ENCODE peak calls at places on chromosome 17, in eight cellular contexts. M is WERI-Rb-1; R is astrocyte of the cerebellum; L is RWPE2; K is A673; U is CD8-positive, alpha-beta T cell; H is Karpas-422; I is IMR-90. N is an unnamed sample.

GRCh38 chr17:50518265-50519023 is 10.2 kb downstream of the MYCBPAP start:
- DNase-seq in H (no peak), M (no peak), K (no peak), U (no peak), R (no peak), I (no peak), L (no peak), N (no peak)

GRCh38 chr17:74461646-74462045 is 4.8 kb upstream of the CD300A start:
- DNase-seq in R (no peak), L (no peak), H (no peak), M (no peak), I (no peak), K (no peak), U (no peak), N (no peak)

GRCh38 chr17:31629696-31630470 is 229.2 kb downstream of the COPRS start:
- DNase-seq in M (no peak), L (no peak), H (no peak), I (peak), U (no peak), R (peak), K (no peak), N (no peak)

GRCh38 chr17:8608001-8608400 is 22.5 kb downstream of the MYH10 start:
- DNase-seq in M (no peak), U (no peak), L (no peak), R (no peak), H (no peak), I (no peak), K (no peak), N (no peak)

GRCh38 chr17:2172447-2172938 is 117.6 kb downstream of the HIC1 start:
- DNase-seq in U (no peak), H (no peak), L (no peak), M (no peak), R (peak), I (peak), K (no peak), N (no peak)

GRCh38 chr17:27817731-27818130 is 17.4 kb upstream of the NOS2 start:
- DNase-seq in I (peak), L (no peak), U (no peak), R (no peak), K (no peak), M (no peak), H (no peak), N (no peak)

GRCh38 chr17:50691550-50692447 is 15.9 kb downstream of the ANKRD40 start:
- DNase-seq in U (no peak), M (no peak), H (no peak), L (no peak), K (no peak), R (no peak), I (no peak), N (peak)

GRCh38 chr17:219696-220095 is 38.2 kb upstream of the DOC2B start:
- DNase-seq in K (no peak), H (no peak), M (peak), U (no peak), I (no peak), L (peak), R (no peak), N (peak)

GRCh38 chr17:43814714-43815113 is 18.2 kb downstream of the MPP3 start:
- DNase-seq in U (no peak), L (no peak), M (no peak), I (peak), K (no peak), R (peak), H (no peak), N (no peak)

GRCh38 chr17:705863-706262 is 8.8 kb downstream of the VPS53 start:
- DNase-seq in R (no peak), L (no peak), H (no peak), K (no peak), I (no peak), U (no peak), M (no peak), N (no peak)

GRCh38 chr17:50620848-50621247 is 13.8 kb upstream of the ABCC3 start:
- DNase-seq in I (no peak), U (no peak), H (peak), M (peak), R (no peak), K (peak), L (no peak), N (no peak)

GRCh38 chr17:73249700-73250099 is 12.0 kb downstream of the CPSF4L start:
- DNase-seq in H (no peak), M (peak), U (no peak), K (no peak), I (no peak), L (no peak), R (no peak), N (no peak)

GRCh38 chr17:40317880-40318834 is 9.2 kb downstream of the RARA start:
- DNase-seq in U (peak), R (peak), L (peak), K (peak), H (peak), M (peak), I (peak), N (peak)

GRCh38 chr17:2362416-2362815 is 25.1 kb downstream of the SGSM2 start:
- DNase-seq in K (no peak), I (no peak), L (no peak), H (no peak), M (no peak), R (no peak), U (no peak), N (no peak)

GRCh38 chr17:33968350-33969044 is 286.6 kb upstream of the CCL2 start:
- DNase-seq in M (peak), U (peak), I (no peak), L (no peak), K (no peak), R (no peak), H (no peak), N (no peak)

GRCh38 chr17:83186751-83187421 is 107.5 kb downstream of the METRNL start:
- DNase-seq in L (peak), I (no peak), U (no peak), M (peak), K (no peak), R (no peak), H (no peak), N (no peak)

GRCh38 chr17:45339646-45340605 is 23.1 kb upstream of the MAP3K14 start:
- DNase-seq in K (no peak), L (no peak), H (no peak), R (no peak), U (no peak), M (no peak), I (no peak), N (peak)

GRCh38 chr17:49567871-49568694 is 7.6 kb upstream of the NXPH3 start:
- DNase-seq in M (peak), U (peak), H (peak), R (peak), I (peak), K (peak), L (peak), N (peak)

GRCh38 chr17:8145811-8146210 is 6.4 kb downstream of the PER1 start:
- DNase-seq in M (no peak), U (no peak), L (no peak), H (no peak), K (no peak), R (no peak), I (no peak), N (peak)

GRCh38 chr17:30413109-30413508 is 34.4 kb downstream of the CPD start:
- DNase-seq in H (no peak), R (no peak), L (no peak), K (no peak), U (no peak), M (no peak), I (peak), N (no peak)

GRCh38 chr17:67027031-67027628 is 17.2 kb upstream of the CACNG1 start:
- DNase-seq in U (no peak), L (no peak), K (no peak), H (no peak), R (no peak), I (peak), M (no peak), N (peak)

GRCh38 chr17:74454197-74455024 is 12.0 kb upstream of the CD300A start:
- DNase-seq in R (no peak), M (peak), U (peak), I (peak), H (no peak), K (peak), L (no peak), N (peak)

GRCh38 chr17:41959336-41960095 is 7.1 kb upstream of the CNP start:
- DNase-seq in R (peak), L (no peak), U (no peak), K (peak), H (peak), I (peak), M (peak), N (no peak)

GRCh38 chr17:5838661-5839300 is 231.4 kb upstream of the WSCD1 start:
- DNase-seq in U (no peak), M (peak), H (peak), K (no peak), L (no peak), R (no peak), I (no peak), N (no peak)

GRCh38 chr17:77881545-77881944 is 77.0 kb upstream of the TNRC6C start:
- DNase-seq in K (peak), R (peak), L (no peak), I (peak), H (peak), U (peak), M (no peak), N (peak)

GRCh38 chr17:76617838-76618237 is 25.7 kb downstream of the ST6GALNAC1 start:
- DNase-seq in M (no peak), I (no peak), K (no peak), R (no peak), L (no peak), U (no peak), H (no peak), N (no peak)

GRCh38 chr17:76625496-76625895 is 18.1 kb downstream of the ST6GALNAC1 start:
- DNase-seq in M (no peak), I (no peak), K (no peak), U (no peak), R (no peak), H (no peak), L (no peak), N (no peak)

GRCh38 chr17:76627510-76627909 is 16.0 kb downstream of the ST6GALNAC1 start:
- DNase-seq in R (no peak), K (no peak), L (no peak), I (no peak), H (no peak), U (no peak), M (no peak), N (no peak)

GRCh38 chr17:76626442-76626841 is 17.1 kb downstream of the ST6GALNAC1 start:
- DNase-seq in L (no peak), K (no peak), M (no peak), I (no peak), H (no peak), R (no peak), U (no peak), N (no peak)

GRCh38 chr17:76623271-76624146 is 20.0 kb downstream of the ST6GALNAC1 start:
- DNase-seq in R (peak), H (peak), L (no peak), I (peak), M (peak), U (peak), K (peak), N (peak)
- H3K4me3 ChIP-seq in R (no peak), H (no peak), L (no peak), I (no peak), M (no peak), U (no peak), K (peak), N (no peak)

DNA sequence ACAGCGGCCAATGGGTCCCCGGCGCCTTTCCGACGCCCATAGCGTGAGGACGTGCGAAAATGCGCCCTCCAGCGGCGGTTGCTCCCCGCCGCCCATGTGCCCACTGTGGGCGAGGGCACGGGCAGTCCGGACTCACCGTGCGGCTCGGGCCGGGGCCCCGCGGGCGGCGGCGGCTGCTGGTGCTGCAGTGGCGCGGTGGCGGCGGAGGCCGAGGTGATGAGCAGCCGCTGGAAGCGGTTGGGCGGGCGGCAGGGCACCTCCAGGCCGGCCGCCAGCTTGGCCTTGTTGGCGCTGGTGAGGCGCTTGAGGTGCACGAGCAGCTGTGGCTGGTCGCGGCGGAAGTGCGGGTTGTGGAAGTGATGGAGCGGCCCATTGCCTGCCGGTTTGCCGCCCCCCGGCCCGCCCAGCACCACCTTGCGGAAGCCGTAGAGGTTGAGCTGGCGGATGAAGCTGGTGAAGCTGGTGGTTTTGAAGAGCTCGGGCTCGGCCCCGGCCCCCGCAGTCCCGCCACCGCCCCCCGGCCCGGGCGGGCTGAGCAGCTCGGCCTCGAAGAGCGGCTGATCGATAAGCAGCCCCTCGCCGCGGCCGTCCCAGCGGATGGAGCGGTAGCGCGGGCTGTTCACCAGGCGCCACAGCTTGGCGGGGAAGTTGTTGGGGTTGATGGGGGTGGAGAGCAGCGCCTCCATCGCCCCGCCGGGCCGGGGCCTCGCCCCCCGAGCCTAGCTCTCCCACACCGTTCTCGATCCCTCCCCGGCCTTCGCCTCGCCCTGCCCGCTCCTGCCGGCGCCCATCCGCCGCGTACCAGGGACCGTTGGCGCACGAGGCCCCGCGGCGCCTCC is at the start of gene HSF5:
- DNase-seq in I (no peak), U (peak), L (no peak), R (no peak), H (no peak), K (no peak), M (no peak), N (peak)
- H3K4me3 ChIP-seq in I (no peak), U (peak), L (no peak), R (no peak), H (no peak), K (no peak), M (no peak), N (peak)

GRCh38 chr17:6995500-6996255 is at the start of gene ALOX12:
- DNase-seq in M (no peak), R (no peak), K (no peak), U (no peak), L (no peak), I (no peak), H (no peak), N (no peak)
- H3K4me3 ChIP-seq in M (no peak), R (peak), K (no peak), U (no peak), L (peak), I (no peak), H (no peak), N (peak)

DNA sequence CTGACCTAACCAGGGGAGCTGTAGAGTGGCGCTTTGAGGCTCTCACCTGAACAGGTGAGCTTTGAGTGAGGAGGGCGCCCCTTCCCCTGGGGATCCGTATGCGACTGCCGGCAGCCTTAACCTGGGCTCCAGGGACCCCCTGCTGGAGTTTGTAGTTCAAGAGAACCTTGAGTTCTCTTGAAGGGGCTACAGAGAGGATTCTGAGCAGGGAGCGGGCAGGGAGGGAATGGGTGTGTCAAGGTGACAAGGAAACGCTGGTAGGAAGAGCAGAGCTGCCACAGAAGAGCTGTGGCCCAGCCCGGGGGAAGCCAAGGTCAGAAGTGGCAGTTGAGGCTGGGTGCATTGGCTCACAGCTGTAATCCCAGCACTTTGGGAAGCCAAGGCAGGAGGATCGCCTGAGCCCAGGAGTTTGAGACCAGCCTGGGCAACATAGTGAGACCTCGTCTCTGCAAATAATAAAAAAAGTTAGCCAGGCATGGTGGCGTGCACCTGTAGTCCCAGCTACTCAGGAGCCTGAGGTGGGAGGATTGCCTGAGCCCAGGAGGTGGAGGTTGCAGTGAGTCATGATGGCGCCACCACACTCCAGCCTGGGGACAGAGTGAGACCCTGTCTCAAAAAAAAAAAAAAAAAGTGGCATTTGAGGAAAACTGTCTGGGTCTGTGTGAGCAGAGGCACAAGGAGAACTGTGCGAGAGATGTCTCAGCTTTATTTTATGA is 1.2 kb downstream of the LLGL2 start:
- DNase-seq in I (no peak), H (no peak), U (no peak), R (no peak), L (no peak), K (no peak), M (no peak), N (no peak)
- H3K4me3 ChIP-seq in I (no peak), H (no peak), U (peak), R (no peak), L (peak), K (peak), M (peak), N (peak)

GRCh38 chr17:60522889-60523626 is 3.0 kb downstream of the APPBP2 start:
- DNase-seq in R (no peak), M (no peak), K (no peak), H (no peak), L (no peak), U (no peak), I (no peak), N (no peak)
- H3K4me3 ChIP-seq in R (peak), M (no peak), K (no peak), H (no peak), L (no peak), U (no peak), I (no peak), N (peak)

GRCh38 chr17:61349350-61349749 is 50.3 kb upstream of the TBX2 start:
- DNase-seq in M (no peak), R (no peak), L (no peak), I (no peak), U (no peak), H (peak), K (no peak), N (no peak)

GRCh38 chr17:61345825-61346628 is 53.6 kb upstream of the TBX2 start:
- DNase-seq in H (no peak), M (no peak), I (no peak), K (no peak), R (no peak), L (no peak), U (no peak), N (no peak)

GRCh38 chr17:61340431-61340830 is 59.2 kb upstream of the TBX2 start:
- DNase-seq in I (peak), H (no peak), R (no peak), L (no peak), M (no peak), U (no peak), K (no peak), N (no peak)

GRCh38 chr17:61345081-61345480 is 54.6 kb upstream of the TBX2 start:
- DNase-seq in U (no peak), H (no peak), K (no peak), M (no peak), L (no peak), R (no peak), I (no peak), N (no peak)
- H3K4me3 ChIP-seq in U (no peak), H (no peak), K (no peak), M (no peak), L (no peak), R (no peak), I (no peak), N (no peak)